ENCODE peak calls at places on chromosomes 6 and 20, in seven cellular contexts. O is NCI-H2171; D is naive thymus-derived CD8-positive, alpha-beta T cell; Y is AG09309; W is Right ventricle myocardium superior; L is activated CD4-positive, alpha-beta T cell treated with anti-CD3 and anti-CD28 coated beads, Interleukin-2, amount 50 U/mL, for 1 hour; I is PC-3. P is an unnamed sample.
A peak's percentile ranks its signal among the peaks of the same experiment; 100 is the strongest.

GRCh38 chr20:64071341-64072332 is 7.7 kb downstream of the RGS19 start:
- DNase-seq in O (no peak), D (no peak), Y (no peak), W (no peak), L (no peak), I (no peak), P (no peak)

GRCh38 chr6:52497652-52498408 is 77.7 kb downstream of the EFHC1 start:
- DNase-seq in O (no peak), D (no peak), Y (no peak), W (peak; percentile 56), L (no peak), I (no peak), P (peak; percentile 31)

GRCh38 chr6:154606457-154606856 is 96.0 kb upstream of the CNKSR3 start:
- DNase-seq in O (no peak), D (peak; percentile 61), Y (no peak), W (no peak), L (peak; percentile 56), I (no peak), P (peak; percentile 14)

GRCh38 chr6:167794386-167795157 is 32.1 kb upstream of the AFDN start:
- DNase-seq in O (no peak), D (no peak), Y (no peak), W (no peak), L (no peak), I (no peak), P (no peak)

GRCh38 chr6:142222022-142222421 is 75.0 kb downstream of the VTA1 start:
- DNase-seq in O (no peak), D (no peak), Y (no peak), W (no peak), L (no peak), I (no peak), P (no peak)

GRCh38 chr20:57332105-57333089 is 2.8 kb downstream of the SPO11 start:
- DNase-seq in O (no peak), D (no peak), Y (no peak), W (no peak), L (no peak), I (peak; percentile 66), P (no peak)

GRCh38 chr6:13678255-13678983 is 33.2 kb downstream of the RANBP9 start:
- DNase-seq in O (no peak), D (no peak), Y (no peak), W (no peak), L (no peak), I (no peak), P (no peak)

GRCh38 chr20:32888636-32889035 is 29.9 kb downstream of the EFCAB8 start:
- DNase-seq in O (no peak), D (no peak), Y (no peak), W (no peak), L (no peak), I (no peak), P (no peak)

GRCh38 chr20:20443509-20443908 is 75.6 kb downstream of the INSM1 start:
- DNase-seq in O (no peak), D (no peak), Y (no peak), W (no peak), L (no peak), I (no peak), P (no peak)

GRCh38 chr20:41177636-41178035 is 40.3 kb downstream of the PLCG1 start:
- DNase-seq in O (no peak), D (no peak), Y (peak; percentile 89), W (peak; percentile 64), L (no peak), I (peak; percentile 85), P (no peak)

P was measured in B cell.